ENCODE peak calls at places on chromosomes 13 and 19, in four cellular contexts. One of them, this sample, is unnamed.

GRCh38 chr19:40458597-40458974 is 7.0 kb downstream of the BLVRB start:
- DNase-seq in AG10803: no peak
- DNase-seq in kidney: no peak
- DNase-seq in HL-60: no peak
- DNase-seq in this sample: no peak

GRCh38 chr13:67769987-67770341 is 539.8 kb upstream of the PCDH9 start:
- DNase-seq in HL-60: no peak
- DNase-seq in AG10803: no peak
- DNase-seq in kidney: no peak
- DNase-seq in this sample: no peak

GRCh38 chr19:18128044-18128443 is 24.9 kb upstream of the PIK3R2 start:
- DNase-seq in HL-60: peak; percentile 91
- DNase-seq in kidney: no peak
- DNase-seq in AG10803: peak; percentile 41
- DNase-seq in this sample: no peak

GRCh38 chr13:113209880-113210421 is 538 bp downstream of the CUL4A start:
- DNase-seq in AG10803: peak; percentile 68
- DNase-seq in HL-60: peak; percentile 65
- DNase-seq in kidney: peak; percentile 90
- DNase-seq in this sample: no peak

GRCh38 chr13:26895081-26895807 is 134.7 kb upstream of the GPR12 start:
- DNase-seq in kidney: peak; percentile 27
- DNase-seq in AG10803: no peak
- DNase-seq in HL-60: no peak
- DNase-seq in this sample: no peak

GRCh38 chr13:53242015-53242414 is 213.4 kb downstream of the OLFM4 start:
- DNase-seq in HL-60: no peak
- DNase-seq in AG10803: no peak
- DNase-seq in kidney: no peak
- DNase-seq in this sample: no peak

GRCh38 chr13:29948246-29948645 is 97.8 kb upstream of the UBL3 start:
- DNase-seq in kidney: no peak
- DNase-seq in HL-60: no peak
- DNase-seq in AG10803: peak; percentile 29
- DNase-seq in this sample: no peak

GRCh38 chr13:83057119-83057518 is 825.2 kb downstream of the SLITRK1 start:
- DNase-seq in HL-60: no peak
- DNase-seq in AG10803: peak; percentile 13
- DNase-seq in kidney: no peak
- DNase-seq in this sample: no peak

GRCh38 chr13:93794197-93794885 is 567.7 kb downstream of the GPC6 start:
- DNase-seq in AG10803: no peak
- DNase-seq in kidney: no peak
- DNase-seq in HL-60: no peak
- DNase-seq in this sample: peak; percentile 25

GRCh38 chr13:95643814-95644598 is 500 bp downstream of the DZIP1 start:
- DNase-seq in AG10803: peak; percentile 36
- DNase-seq in HL-60: no peak
- DNase-seq in kidney: peak; percentile 76
- DNase-seq in this sample: no peak

GRCh38 chr13:34044660-34045080 is 226.7 kb downstream of the RFC3 start:
- DNase-seq in HL-60: no peak
- DNase-seq in kidney: no peak
- DNase-seq in AG10803: peak; percentile 87
- DNase-seq in this sample: no peak

GRCh38 chr13:40440990-40441820 is 225.2 kb downstream of the FOXO1 start:
- DNase-seq in AG10803: peak; percentile 37
- DNase-seq in kidney: peak; percentile 89
- DNase-seq in HL-60: no peak
- DNase-seq in this sample: no peak

GRCh38 chr13:75375329-75375728 is 106.6 kb downstream of the TBC1D4 start:
- DNase-seq in HL-60: no peak
- DNase-seq in AG10803: no peak
- DNase-seq in kidney: no peak
- DNase-seq in this sample: no peak

GRCh38 chr13:45934283-45934682 is 82.7 kb upstream of the SIAH3 start:
- DNase-seq in AG10803: no peak
- DNase-seq in kidney: no peak
- DNase-seq in HL-60: no peak
- DNase-seq in this sample: no peak

GRCh38 chr19:54138777-54139256 is 1.3 kb downstream of the CNOT3 start:
- DNase-seq in kidney: peak; percentile 78
- DNase-seq in AG10803: no peak
- DNase-seq in HL-60: no peak
- DNase-seq in this sample: no peak

GRCh38 chr19:33374406-33374703 is 846 bp downstream of the CEBPG start:
- DNase-seq in AG10803: peak; percentile 44
- DNase-seq in kidney: peak; percentile 71
- DNase-seq in HL-60: peak; percentile 21
- DNase-seq in this sample: no peak

DNA sequence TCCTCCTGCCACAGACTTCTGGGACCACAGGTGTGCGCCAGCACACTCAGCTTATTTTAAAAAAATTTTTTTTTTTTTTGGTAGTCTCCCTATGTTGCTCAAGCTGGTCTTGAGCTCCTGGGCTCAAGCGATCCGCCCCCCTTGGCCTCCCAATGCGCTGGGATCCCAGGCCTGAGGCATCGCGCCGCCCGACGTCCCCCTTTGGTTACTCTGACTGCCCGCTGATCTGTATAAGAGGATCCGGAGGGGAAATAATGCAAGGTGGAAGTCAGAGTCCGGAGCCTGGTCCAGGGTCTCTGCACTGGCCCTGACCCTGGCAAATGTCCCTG is 486 bp upstream of the ZNF805 start:
- DNase-seq in HL-60: no peak
- DNase-seq in kidney: no peak
- DNase-seq in AG10803: no peak
- DNase-seq in this sample: no peak
- TF ChIP-seq CTCF in HL-60: no peak
- TF ChIP-seq CTCF in kidney: no peak
- TF ChIP-seq CTCF in AG10803: no peak
- TF ChIP-seq CTCF in this sample: no peak

DNA sequence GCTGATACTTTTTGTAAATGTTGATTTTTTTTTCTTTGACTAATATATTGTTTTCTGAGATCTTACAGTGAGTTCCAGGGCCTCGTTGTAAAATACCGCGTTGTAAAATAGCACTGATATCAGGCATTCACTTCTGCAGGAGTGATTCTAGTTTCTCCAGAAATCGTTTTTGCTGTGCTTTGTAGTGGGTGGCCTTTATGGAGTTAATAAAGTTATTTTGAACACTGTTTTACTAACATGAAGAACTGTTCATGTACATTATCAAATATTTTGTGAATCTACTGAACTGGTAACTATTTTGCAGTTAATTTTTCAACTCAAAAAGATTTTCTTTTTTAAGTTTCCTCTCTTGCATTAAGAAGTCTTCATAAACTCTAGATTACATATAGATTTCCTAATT is 985 bp upstream of the ZNF266 start:
- DNase-seq in AG10803: no peak
- DNase-seq in kidney: no peak
- DNase-seq in HL-60: no peak
- DNase-seq in this sample: no peak
- H3K4me3 ChIP-seq in AG10803: peak overlapping the region; percentile 90
- H3K4me3 ChIP-seq in kidney: no peak overlapping the region
- H3K4me3 ChIP-seq in HL-60: no peak overlapping the region
- H3K4me3 ChIP-seq in this sample: peak overlapping the region; percentile 85

GRCh38 chr13:50167967-50168366 is 152.7 kb downstream of the KCNRG start:
- DNase-seq in kidney: no peak
- DNase-seq in AG10803: no peak
- DNase-seq in HL-60: no peak
- DNase-seq in this sample: no peak

GRCh38 chr13:50168803-50169202 is 153.6 kb downstream of the KCNRG start:
- DNase-seq in AG10803: no peak
- DNase-seq in kidney: no peak
- DNase-seq in HL-60: no peak
- DNase-seq in this sample: no peak

GRCh38 chr13:50167224-50167947 is 152.1 kb downstream of the KCNRG start:
- DNase-seq in HL-60: no peak
- DNase-seq in kidney: no peak
- DNase-seq in AG10803: peak; percentile 22
- DNase-seq in this sample: no peak

GRCh38 chr13:50171585-50172282 is 156.5 kb downstream of the KCNRG start:
- DNase-seq in HL-60: no peak
- DNase-seq in kidney: no peak
- DNase-seq in AG10803: peak; percentile 58
- DNase-seq in this sample: no peak

GRCh38 chr13:50170447-50171037 is 155.3 kb downstream of the KCNRG start:
- DNase-seq in kidney: no peak
- DNase-seq in HL-60: no peak
- DNase-seq in AG10803: peak; percentile 41
- DNase-seq in this sample: no peak
- TF ChIP-seq CTCF in kidney: no peak
- TF ChIP-seq CTCF in HL-60: no peak
- TF ChIP-seq CTCF in AG10803: peak; percentile 64
- TF ChIP-seq CTCF in this sample: no peak

GRCh38 chr13:103695320-103695719 is 629.1 kb upstream of the SLC10A2 start:
- DNase-seq in kidney: no peak
- DNase-seq in AG10803: no peak
- DNase-seq in HL-60: no peak
- DNase-seq in this sample: no peak
- H3K4me3 ChIP-seq in kidney: no peak overlapping the region
- H3K4me3 ChIP-seq in AG10803: no peak overlapping the region
- H3K4me3 ChIP-seq in HL-60: no peak overlapping the region
- H3K4me3 ChIP-seq in this sample: no peak overlapping the region

GRCh38 chr13:19586904-19587634 is 25.7 kb upstream of the TPTE2 start:
- DNase-seq in AG10803: peak; percentile 46
- DNase-seq in HL-60: peak; percentile 94
- DNase-seq in kidney: no peak
- DNase-seq in this sample: peak; percentile 71
- TF ChIP-seq CTCF in AG10803: no peak
- TF ChIP-seq CTCF in HL-60: no peak
- TF ChIP-seq CTCF in kidney: no peak
- TF ChIP-seq CTCF in this sample: no peak

GRCh38 chr19:16893686-16893990 is 4.8 kb downstream of the F2RL3 start:
- DNase-seq in AG10803: no peak
- DNase-seq in HL-60: no peak
- DNase-seq in kidney: peak; percentile 76
- DNase-seq in this sample: no peak

GRCh38 chr19:16896098-16896912 is 7.5 kb downstream of the F2RL3 start:
- DNase-seq in HL-60: no peak
- DNase-seq in AG10803: no peak
- DNase-seq in kidney: peak; percentile 87
- DNase-seq in this sample: no peak

GRCh38 chr19:16894080-16894479 is 5.3 kb downstream of the F2RL3 start:
- DNase-seq in HL-60: no peak
- DNase-seq in AG10803: no peak
- DNase-seq in kidney: no peak
- DNase-seq in this sample: no peak

GRCh38 chr19:16896913-16897571 is 8.2 kb downstream of the F2RL3 start:
- DNase-seq in AG10803: peak; percentile 93
- DNase-seq in kidney: peak; percentile 99
- DNase-seq in HL-60: peak; percentile 48
- DNase-seq in this sample: peak; percentile 62

DNA sequence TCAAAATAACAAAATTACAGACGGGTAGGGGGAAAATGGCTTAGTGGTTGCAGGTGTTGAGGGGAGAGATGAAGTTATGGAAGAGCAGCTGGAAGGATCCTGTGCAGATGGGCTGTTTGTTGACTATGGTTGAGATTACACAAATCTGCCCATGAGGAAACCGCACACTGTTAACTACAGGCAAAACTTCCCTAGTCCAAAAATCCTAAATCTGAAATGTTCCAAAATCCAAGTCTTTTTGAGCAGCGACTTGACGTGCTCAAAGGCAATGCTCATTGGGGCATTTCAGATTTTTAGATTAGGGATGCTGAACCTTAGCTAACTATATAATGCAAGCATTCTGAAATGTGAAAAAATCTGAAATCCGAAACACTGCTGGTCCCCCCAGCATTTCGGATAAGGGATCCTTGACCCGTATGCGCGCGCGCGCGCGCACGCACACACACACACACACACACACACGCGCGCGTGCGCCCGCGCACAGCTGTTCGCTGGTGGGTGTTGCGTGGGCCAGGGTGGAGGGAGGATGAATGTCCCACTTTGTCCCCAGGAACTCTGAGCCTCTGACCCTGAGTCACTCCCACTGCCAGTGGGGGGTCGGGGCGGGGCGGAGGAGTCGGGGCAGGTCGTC is 6.8 kb downstream of the F2RL3 start:
- DNase-seq in kidney: no peak
- DNase-seq in HL-60: no peak
- DNase-seq in AG10803: peak; percentile 12
- DNase-seq in this sample: no peak
- H3K4me3 ChIP-seq in kidney: no peak overlapping the region
- H3K4me3 ChIP-seq in HL-60: no peak overlapping the region
- H3K4me3 ChIP-seq in AG10803: no peak overlapping the region
- H3K4me3 ChIP-seq in this sample: no peak overlapping the region

DNA sequence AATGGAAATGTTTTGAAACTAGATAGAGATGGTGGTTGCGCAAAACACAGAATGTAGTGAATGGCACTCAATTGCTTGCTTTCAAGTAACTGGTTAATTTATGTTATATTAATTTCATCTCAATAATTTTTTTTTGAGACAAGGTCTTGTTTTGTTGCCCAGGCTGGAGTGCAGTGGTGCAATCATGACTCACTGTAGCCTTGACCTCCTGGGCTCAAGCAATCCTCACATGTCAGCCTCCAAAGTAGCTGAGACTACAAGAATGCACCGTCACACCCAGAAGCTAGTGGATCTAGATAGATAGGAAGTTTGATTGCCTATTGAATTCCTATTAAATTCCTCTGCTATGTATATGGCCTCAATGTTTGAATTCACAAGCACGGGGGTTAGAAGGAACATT is 26.4 kb upstream of the ADGRE2 start:
- DNase-seq in kidney: no peak
- DNase-seq in AG10803: no peak
- DNase-seq in HL-60: no peak
- DNase-seq in this sample: no peak
- TF ChIP-seq CTCF in kidney: no peak
- TF ChIP-seq CTCF in AG10803: no peak
- TF ChIP-seq CTCF in HL-60: no peak
- TF ChIP-seq CTCF in this sample: no peak

DNA sequence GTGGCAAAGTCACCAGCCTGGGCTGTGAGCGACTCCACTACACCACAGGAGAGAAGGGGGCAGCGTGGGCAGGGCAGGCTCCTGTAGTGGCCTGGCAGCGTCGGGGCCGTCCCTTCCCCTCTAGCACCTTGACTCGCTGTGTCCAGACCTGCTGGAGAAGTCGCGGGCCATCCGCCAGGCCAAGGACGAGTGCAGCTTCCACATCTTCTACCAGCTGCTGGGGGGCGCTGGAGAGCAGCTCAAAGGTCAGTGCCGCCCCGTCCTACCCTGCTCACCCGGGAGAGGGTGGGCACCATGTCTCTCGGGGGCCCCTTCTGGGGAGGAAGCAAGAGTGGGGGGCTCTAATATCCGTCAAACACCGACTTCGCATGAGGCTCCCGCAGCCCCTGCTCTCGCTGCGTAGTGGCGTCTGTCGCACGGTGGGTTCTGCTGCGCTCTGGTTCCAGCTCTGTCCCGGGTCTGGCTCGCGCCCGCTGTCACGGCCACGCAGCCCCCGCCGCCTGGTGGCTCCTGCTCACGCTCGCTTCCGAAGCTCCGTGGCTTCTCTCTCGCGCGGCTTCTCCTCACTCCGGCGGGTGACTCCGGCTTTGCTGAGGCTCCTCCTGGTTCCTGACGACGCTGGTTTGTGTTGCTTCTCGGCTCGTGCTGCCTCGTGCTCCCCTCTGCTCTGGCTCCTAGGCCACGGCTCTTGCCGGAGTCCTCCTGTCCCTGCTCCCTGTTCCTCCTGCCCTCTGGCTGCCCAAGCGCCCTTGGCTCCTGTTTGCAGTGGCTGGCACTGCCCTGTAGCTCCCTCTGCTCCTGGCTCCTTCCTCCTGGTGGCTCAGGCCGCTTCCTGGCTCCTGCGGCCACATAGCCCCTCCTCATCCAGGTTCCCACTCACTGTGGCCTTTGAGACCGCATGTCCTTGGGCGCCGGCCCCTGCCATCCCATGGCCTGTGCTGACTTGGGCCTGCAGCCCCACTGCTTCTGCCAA is 27.2 kb downstream of the MYH14 start:
- DNase-seq in AG10803: no peak
- DNase-seq in kidney: no peak
- DNase-seq in HL-60: no peak
- DNase-seq in this sample: no peak
- H3K4me3 ChIP-seq in AG10803: no peak overlapping the region
- H3K4me3 ChIP-seq in kidney: no peak overlapping the region
- H3K4me3 ChIP-seq in HL-60: no peak overlapping the region
- H3K4me3 ChIP-seq in this sample: no peak overlapping the region